ENCODE peak calls at places on chromosomes 3 and 15, in eight cellular contexts. J is EH; Q is T-helper 2 cell; W is nephron progenitor cell; T is uterus; P is activated CD4-positive, alpha-beta T cell treated with anti-CD3 and anti-CD28 coated beads, Interleukin-2, amount 10 ng/mL, durations not matched to agents 7 days and 5 days; E is activated T-cell treated with anti-CD3 and anti-CD28 coated beads for 24 hours; Y is CD8-positive, alpha-beta T cell. H is an unnamed sample.

GRCh38 chr15:68806220-68807105 is 14.2 kb downstream of the ANP32A start:
- DNase-seq in Q (no peak), T (no peak), P (no peak), J (no peak), W (no peak), Y (peak), E (no peak), H (no peak)

GRCh38 chr15:98801234-98801561 is 152.9 kb downstream of the IGF1R start:
- DNase-seq in T (no peak), P (no peak), E (no peak), Q (no peak), J (no peak), Y (peak), W (no peak), H (no peak)

GRCh38 chr3:99471353-99472323 is 166.8 kb upstream of the COL8A1 start:
- DNase-seq in Q (no peak), Y (no peak), T (no peak), P (no peak), J (no peak), E (no peak), W (no peak), H (no peak)

GRCh38 chr3:122760457-122761271 is 33.0 kb downstream of the HSPBAP1 start:
- DNase-seq in Q (no peak), T (no peak), J (peak), E (no peak), Y (no peak), P (no peak), W (peak), H (no peak)

GRCh38 chr3:85864896-85865295 is 906.1 kb downstream of the CADM2 start:
- DNase-seq in P (no peak), W (no peak), J (no peak), Q (no peak), T (no peak), Y (no peak), E (no peak), H (no peak)

GRCh38 chr3:89113887-89114840 is 6.7 kb downstream of the EPHA3 start:
- DNase-seq in Y (no peak), T (peak), P (peak), W (peak), Q (peak), E (peak), J (peak), H (peak)

GRCh38 chr3:119352235-119352634 is 58.1 kb downstream of the ARHGAP31 start:
- DNase-seq in J (peak), P (peak), Q (no peak), W (no peak), E (peak), T (no peak), Y (peak), H (peak)

GRCh38 chr15:53525894-53526293 is 233.6 kb downstream of the WDR72 start:
- DNase-seq in E (no peak), P (no peak), W (no peak), Y (no peak), Q (no peak), T (no peak), J (no peak), H (no peak)

GRCh38 chr3:170132335-170132734 is 49.2 kb downstream of the PHC3 start:
- DNase-seq in W (no peak), J (no peak), Y (no peak), P (peak), T (no peak), Q (no peak), E (no peak), H (no peak)

GRCh38 chr15:44215594-44215993 is 20.5 kb upstream of the FRMD5 start:
- DNase-seq in J (peak), P (no peak), W (no peak), E (no peak), Q (no peak), T (no peak), Y (no peak), H (peak)

GRCh38 chr15:31268911-31269784 is 57.5 kb upstream of the KLF13 start:
- DNase-seq in Y (peak), Q (no peak), J (no peak), W (no peak), P (peak), E (no peak), T (no peak), H (no peak)

GRCh38 chr15:90893175-90894090 is 9.1 kb downstream of the FES start:
- DNase-seq in E (no peak), Q (no peak), J (no peak), T (no peak), Y (no peak), W (no peak), P (no peak), H (no peak)

GRCh38 chr3:10757021-10757820 is 58.8 kb upstream of the SLC6A11 start:
- DNase-seq in P (no peak), W (no peak), T (no peak), J (peak), Y (no peak), Q (no peak), E (no peak), H (no peak)

GRCh38 chr15:35886765-35887164 is 340.8 kb upstream of the DPH6 start:
- DNase-seq in T (no peak), Q (no peak), J (peak), P (no peak), W (no peak), Y (no peak), E (no peak), H (peak)

GRCh38 chr3:165837058-165837525 is at the start of gene BCHE:
- DNase-seq in J (no peak), Q (no peak), W (peak), T (peak), E (no peak), P (no peak), Y (no peak), H (no peak)

GRCh38 chr3:148036331-148036881 is 627.2 kb downstream of the ZIC1 start:
- DNase-seq in Y (no peak), J (peak), W (no peak), Q (no peak), E (no peak), T (no peak), P (no peak), H (no peak)

GRCh38 chr3:194690501-194691372 is 5.1 kb downstream of the FAM43A start:
- DNase-seq in E (no peak), J (peak), Q (no peak), W (no peak), P (no peak), Y (no peak), T (peak), H (peak)

GRCh38 chr15:28885289-28885629 is 515 bp upstream of the APBA2 start:
- DNase-seq in E (no peak), T (no peak), P (no peak), J (peak), W (no peak), Q (no peak), Y (no peak), H (no peak)

GRCh38 chr15:31504462-31504839 is 177.8 kb downstream of the KLF13 start:
- DNase-seq in W (no peak), P (no peak), Q (no peak), Y (peak), E (no peak), J (no peak), T (no peak), H (no peak)

GRCh38 chr15:99708563-99708962 is 24.7 kb downstream of the LYSMD4 start:
- DNase-seq in E (no peak), P (no peak), Q (no peak), J (peak), T (peak), Y (no peak), W (no peak), H (peak)

GRCh38 chr3:101146946-101147345 is 153.7 kb upstream of the ABI3BP start:
- DNase-seq in W (no peak), Y (no peak), Q (no peak), T (no peak), P (no peak), E (no peak), J (no peak), H (peak)

GRCh38 chr15:68152342-68152741 is 52.8 kb downstream of the CALML4 start:
- DNase-seq in E (no peak), J (no peak), W (no peak), Y (no peak), Q (no peak), T (no peak), P (no peak), H (no peak)

GRCh38 chr15:59741274-59741906 is 52.3 kb upstream of the BNIP2 start:
- DNase-seq in P (peak), E (no peak), J (peak), Y (no peak), W (peak), T (no peak), Q (no peak), H (peak)

GRCh38 chr15:45867281-45867680 is 232.5 kb downstream of the SQOR start:
- DNase-seq in Y (no peak), J (no peak), Q (no peak), W (no peak), P (no peak), E (no peak), T (no peak), H (no peak)

GRCh38 chr3:59425942-59426341 is 376.1 kb upstream of the CFAP20DC start:
- DNase-seq in E (peak), P (peak), Y (peak), T (no peak), W (no peak), J (no peak), Q (peak), H (peak)

GRCh38 chr15:59997070-59997701 is 6.9 kb upstream of the FOXB1 start:
- DNase-seq in E (no peak), W (peak), P (peak), Q (no peak), J (no peak), T (no peak), Y (peak), H (no peak)

GRCh38 chr3:156964562-156964961 is 138.4 kb downstream of the LEKR1 start:
- DNase-seq in J (peak), T (no peak), Q (no peak), E (no peak), Y (no peak), P (no peak), W (no peak), H (peak)

GRCh38 chr3:189990826-189991225 is 129.9 kb downstream of the P3H2 start:
- DNase-seq in Q (no peak), P (no peak), T (no peak), J (no peak), Y (no peak), E (no peak), W (no peak), H (no peak)

GRCh38 chr3:36700537-36701248 is 63.7 kb downstream of the DCLK3 start:
- DNase-seq in W (peak), Q (no peak), J (peak), P (peak), Y (no peak), E (peak), T (peak), H (peak)

GRCh38 chr3:113064183-113064582 is 73.4 kb downstream of the GTPBP8 start:
- DNase-seq in J (no peak), T (no peak), P (no peak), Q (no peak), W (no peak), Y (no peak), E (no peak), H (no peak)

GRCh38 chr3:137509354-137510045 is 254.6 kb upstream of the SOX14 start:
- DNase-seq in J (no peak), Y (no peak), Q (no peak), W (peak), T (no peak), E (no peak), P (no peak), H (no peak)

GRCh38 chr15:98326804-98327203 is 321.5 kb upstream of the IGF1R start:
- DNase-seq in E (no peak), Q (no peak), W (no peak), Y (no peak), T (no peak), P (no peak), J (no peak), H (no peak)

GRCh38 chr3:15041950-15042349 is 23.2 kb downstream of the MRPS25 start:
- DNase-seq in J (no peak), Y (no peak), P (no peak), T (no peak), W (no peak), Q (no peak), E (no peak), H (no peak)

GRCh38 chr3:113034011-113034410 is 43.2 kb downstream of the GTPBP8 start:
- DNase-seq in P (no peak), T (no peak), Y (no peak), W (no peak), E (no peak), Q (no peak), J (no peak), H (peak)